ENCODE peak calls at places on chromosomes 13 and 19, in ten cellular contexts. P is GF-D8, Z is psoas muscle, X is iPS-NIHi11, M is GM03348, C is neuronal stem cell, F is Peyer's patch, A is GM23338, V is hippocampal formation, T is WTC11. L is an unnamed sample.

GRCh38 chr19:17300992-17301585 is 2.1 kb downstream of the ABHD8 start:
- DNase-seq in F (no peak), T (no peak), P (no peak), C (no peak), A (no peak), X (no peak), M (no peak), Z (no peak), V (no peak), L (no peak)

GRCh38 chr13:66835040-66835628 is 395.0 kb downstream of the PCDH9 start:
- DNase-seq in V (peak), P (no peak), X (peak), Z (peak), C (no peak), F (peak), A (no peak), M (no peak), T (peak), L (no peak)

GRCh38 chr19:42253245-42254082 is 1.5 kb downstream of the ERF start:
- DNase-seq in V (peak), F (peak), X (peak), C (peak), P (no peak), T (peak), A (peak), M (peak), Z (peak), L (no peak)

GRCh38 chr13:50910483-50910805 is 853 bp downstream of the RNASEH2B start:
- DNase-seq in P (peak), T (peak), X (peak), F (no peak), C (peak), A (peak), Z (no peak), V (peak), M (peak), L (no peak)

GRCh38 chr19:11418518-11419506 is at the start of gene RGL3:
- DNase-seq in M (peak), Z (peak), T (peak), P (no peak), A (peak), C (no peak), V (peak), F (no peak), X (peak), L (peak)

GRCh38 chr19:52635786-52636570 is 2.2 kb downstream of the ZNF83 start:
- DNase-seq in X (no peak), Z (no peak), V (no peak), T (no peak), C (no peak), M (no peak), P (no peak), F (no peak), A (no peak), L (no peak)

GRCh38 chr19:47766359-47766620 is 12.2 kb upstream of the SELENOW start:
- DNase-seq in M (no peak), A (no peak), F (no peak), Z (no peak), T (no peak), P (no peak), V (no peak), C (no peak), X (no peak), L (no peak)

GRCh38 chr19:5954293-5954692 is 23.6 kb downstream of the RANBP3 start:
- DNase-seq in X (no peak), M (peak), F (no peak), Z (no peak), C (no peak), P (no peak), A (no peak), T (no peak), V (no peak), L (no peak)

GRCh38 chr19:38952395-38953165 is 21.8 kb downstream of the MRPS12 start:
- DNase-seq in P (peak), X (peak), Z (no peak), V (no peak), C (no peak), F (no peak), M (no peak), A (peak), T (peak), L (peak)

GRCh38 chr13:62933809-62934208 is 1518.2 kb upstream of the PCDH20 start:
- DNase-seq in P (no peak), T (no peak), V (no peak), X (no peak), Z (no peak), C (no peak), F (no peak), M (no peak), A (peak), L (no peak)

GRCh38 chr13:112693831-112694497 is 4.1 kb downstream of the ATP11A start:
- DNase-seq in Z (no peak), P (peak), C (no peak), A (no peak), V (no peak), F (peak), X (no peak), M (peak), T (peak), L (no peak)

GRCh38 chr19:54573330-54573872 is at the start of gene LILRA2:
- DNase-seq in A (no peak), C (no peak), X (no peak), P (peak), Z (no peak), T (no peak), M (no peak), V (no peak), F (no peak), L (no peak)

GRCh38 chr13:108827637-108828036 is 198.2 kb downstream of the MYO16 start:
- DNase-seq in A (no peak), C (no peak), M (no peak), F (no peak), P (no peak), Z (no peak), V (no peak), X (no peak), T (no peak), L (no peak)

GRCh38 chr13:110108348-110109139 is 198.4 kb downstream of the COL4A1 start:
- DNase-seq in A (peak), V (peak), C (peak), Z (peak), F (no peak), P (peak), X (peak), T (peak), M (peak), L (peak)

GRCh38 chr19:41886761-41887710 is 4.1 kb downstream of the ARHGEF1 start:
- DNase-seq in F (no peak), M (no peak), V (no peak), A (peak), P (no peak), T (no peak), Z (no peak), X (no peak), C (no peak), L (no peak)

GRCh38 chr19:17475541-17476115 is 5.3 kb downstream of the SLC27A1 start:
- DNase-seq in F (no peak), V (peak), X (no peak), M (peak), Z (peak), T (no peak), A (no peak), C (no peak), P (no peak), L (no peak)

GRCh38 chr13:40401911-40402776 is 264.3 kb downstream of the FOXO1 start:
- DNase-seq in C (no peak), P (peak), M (peak), T (no peak), Z (peak), F (peak), V (peak), X (peak), A (no peak), L (no peak)

GRCh38 chr13:113423225-113424170 is 29.8 kb downstream of the ADPRHL1 start:
- DNase-seq in X (no peak), C (no peak), M (no peak), T (peak), A (no peak), F (no peak), V (no peak), Z (no peak), P (no peak), L (no peak)

L was measured in T47D.